ENCODE peak calls at places on chromosome 17, in four cellular contexts. J is colonic mucosa; R is CD4-positive, CD25-positive, alpha-beta regulatory T cell; D is Panc1. C is an unnamed sample.

GRCh38 chr17:81049973-81050551 is 15.1 kb downstream of the BAIAP2 start:
- DNase-seq in J (peak; percentile 52), R (no peak), D (no peak), C (peak; percentile 74)

GRCh38 chr17:74403512-74404137 is 28.3 kb upstream of the GPRC5C start:
- DNase-seq in J (no peak), R (no peak), D (no peak), C (no peak)

GRCh38 chr17:57956311-57957119 is 1.3 kb upstream of the CUEDC1 start:
- DNase-seq in J (peak; percentile 21), R (no peak), D (no peak), C (no peak)

GRCh38 chr17:73401911-73402310 is 90.1 kb upstream of the CDC42EP4 start:
- DNase-seq in J (no peak), R (no peak), D (no peak), C (no peak)

GRCh38 chr17:32998111-32998892 is 6.7 kb downstream of the SPACA3 start:
- DNase-seq in J (peak; percentile 94), R (peak; percentile 44), D (peak; percentile 50), C (peak; percentile 77)

GRCh38 chr17:19800571-19800970 is 52.5 kb upstream of the ALDH3A1 start:
- DNase-seq in J (no peak), R (no peak), D (no peak), C (no peak)

GRCh38 chr17:37142294-37142944 is 193.7 kb downstream of the AATF start:
- DNase-seq in J (no peak), R (no peak), D (no peak), C (no peak)

GRCh38 chr17:15351925-15352324 is 10.5 kb upstream of the TEKT3 start:
- DNase-seq in J (peak; percentile 49), R (no peak), D (no peak), C (no peak)

GRCh38 chr17:78899361-78900260 is 3.4 kb downstream of the CEP295NL start:
- DNase-seq in J (no peak), R (no peak), D (no peak), C (peak; percentile 68)

GRCh38 chr17:30378191-30378796 is 433 bp upstream of the CPD start:
- DNase-seq in J (peak; percentile 51), R (peak; percentile 36), D (no peak), C (no peak)

GRCh38 chr17:78242024-78242742 is 10.8 kb downstream of the TMEM235 start:
- DNase-seq in J (no peak), R (no peak), D (no peak), C (no peak)

GRCh38 chr17:55168970-55169687 is 95.6 kb upstream of the HLF start:
- DNase-seq in J (no peak), R (no peak), D (no peak), C (no peak)

GRCh38 chr17:45091778-45092425 is 30.8 kb downstream of the NMT1 start:
- DNase-seq in J (no peak), R (no peak), D (no peak), C (no peak)

GRCh38 chr17:80891096-80892018 is 100.3 kb upstream of the CHMP6 start:
- DNase-seq in J (no peak), R (peak; percentile 53), D (peak; percentile 53), C (no peak)

GRCh38 chr17:12024332-12024731 is 3.7 kb downstream of the MAP2K4 start:
- DNase-seq in J (no peak), R (no peak), D (peak; percentile 59), C (no peak)

GRCh38 chr17:60065867-60066266 is 12.9 kb downstream of the HEATR6 start:
- DNase-seq in J (no peak), R (no peak), D (no peak), C (no peak)

GRCh38 chr17:10059684-10060211 is 138.7 kb downstream of the GAS7 start:
- DNase-seq in J (no peak), R (no peak), D (no peak), C (no peak)

GRCh38 chr17:40095356-40095943 is 4.9 kb downstream of the NR1D1 start:
- DNase-seq in J (no peak), R (no peak), D (no peak), C (no peak)

GRCh38 chr17:72176902-72177660 is 56.3 kb downstream of the SOX9 start:
- DNase-seq in J (peak; percentile 64), R (no peak), D (no peak), C (no peak)

GRCh38 chr17:57138956-57139576 is 54.0 kb downstream of the AKAP1 start:
- DNase-seq in J (no peak), R (no peak), D (no peak), C (no peak)

GRCh38 chr17:79046501-79047280 is 22.7 kb downstream of the C1QTNF1 start:
- DNase-seq in J (no peak), R (no peak), D (no peak), C (no peak)

GRCh38 chr17:36932383-36933173 is 4.7 kb upstream of the LHX1 start:
- DNase-seq in J (no peak), R (no peak), D (no peak), C (no peak)

GRCh38 chr17:55023626-55024025 is 55.1 kb downstream of the STXBP4 start:
- DNase-seq in J (no peak), R (no peak), D (no peak), C (no peak)

GRCh38 chr17:44967026-44967906 is 837 bp downstream of the C1QL1 start:
- DNase-seq in J (no peak), R (no peak), D (no peak), C (no peak)

GRCh38 chr17:50767030-50767429 is 288 bp downstream of the ANKRD40CL start:
- DNase-seq in J (peak; percentile 44), R (no peak), D (no peak), C (no peak)

GRCh38 chr17:50766222-50767023 is 895 bp downstream of the ANKRD40CL start:
- DNase-seq in J (no peak), R (no peak), D (no peak), C (no peak)

GRCh38 chr17:50765454-50766221 is 1.7 kb downstream of the ANKRD40CL start:
- DNase-seq in J (peak; percentile 80), R (no peak), D (no peak), C (no peak)

GRCh38 chr17:50763716-50764450 is 3.4 kb downstream of the ANKRD40CL start:
- DNase-seq in J (peak; percentile 62), R (no peak), D (no peak), C (no peak)

DNA sequence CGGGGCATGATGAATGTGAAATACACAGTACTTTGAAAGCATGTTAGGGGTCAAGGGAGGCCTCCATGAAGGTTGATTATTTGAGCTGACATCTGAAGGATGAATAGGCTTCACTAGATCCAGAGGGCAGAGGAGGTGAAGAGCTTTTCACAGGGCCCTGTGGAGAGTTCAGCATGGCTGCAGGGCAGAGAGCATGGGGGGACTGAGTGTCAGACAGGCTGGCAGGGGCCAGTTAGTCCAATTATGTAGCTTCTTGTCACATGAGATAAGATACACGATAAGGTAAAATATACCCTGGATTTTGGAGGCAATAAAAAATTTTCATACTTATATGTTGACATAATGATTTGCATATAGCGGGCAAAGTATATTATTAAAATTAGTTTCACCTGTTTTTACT is 2.5 kb downstream of the ANKRD40CL start:
- DNase-seq in J (no peak), R (no peak), D (no peak), C (no peak)
- H3K4me1 ChIP-seq in J (peaks cover 8% of the 10 kb centered on the region), R (no peaks in the 10 kb centered on the region), D (no peaks in the 10 kb centered on the region), C (peaks cover 14% of the 10 kb centered on the region)

GRCh38 chr17:5581655-5582054 is 2.7 kb downstream of the NLRP1 start:
- DNase-seq in J (no peak), R (no peak), D (no peak), C (no peak)
- H3K4me3 ChIP-seq in J (no peak overlapping the region), R (peak overlapping the region; percentile 93), D (no peak overlapping the region), C (no peak overlapping the region)

GRCh38 chr17:47806913-47807255 is 14.7 kb downstream of the OSBPL7 start:
- DNase-seq in J (no peak), R (no peak), D (no peak), C (no peak)
- H3K4me1 ChIP-seq in J (peaks cover 7% of the 10 kb centered on the region), R (no peaks in the 10 kb centered on the region), D (peaks cover 6% of the 10 kb centered on the region), C (peaks cover 3% of the 10 kb centered on the region)

DNA sequence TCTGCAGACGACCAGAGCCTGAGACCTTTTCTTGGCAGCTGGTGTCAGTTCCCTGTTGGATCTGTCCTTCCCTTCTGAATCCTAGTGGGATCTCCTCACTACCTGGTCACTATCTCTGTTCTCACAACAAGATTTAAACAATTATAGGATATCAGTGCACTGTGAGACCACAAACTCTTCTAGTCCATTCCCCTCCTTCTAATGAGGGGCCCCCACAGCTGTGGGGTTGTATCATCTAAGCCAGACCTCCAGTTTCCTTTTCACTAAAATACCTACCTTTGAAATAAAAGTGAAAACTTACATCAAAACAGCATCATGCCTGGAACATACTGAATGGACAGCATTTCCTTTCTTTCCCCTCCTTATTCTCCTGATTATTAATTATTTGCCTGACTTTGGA is 233.2 kb downstream of the PRKCA start:
- DNase-seq in J (no peak), R (no peak), D (no peak), C (no peak)
- H3K4me3 ChIP-seq in J (no peak overlapping the region), R (no peak overlapping the region), D (no peak overlapping the region), C (no peak overlapping the region)

GRCh38 chr17:63634816-63635215 is 12.6 kb downstream of the MAP3K3 start:
- DNase-seq in J (no peak), R (no peak), D (no peak), C (no peak)
- H3K4me1 ChIP-seq in J (no peaks in the 10 kb centered on the region), R (no peaks in the 10 kb centered on the region), D (no peaks in the 10 kb centered on the region), C (peaks cover 4% of the 10 kb centered on the region)

DNA sequence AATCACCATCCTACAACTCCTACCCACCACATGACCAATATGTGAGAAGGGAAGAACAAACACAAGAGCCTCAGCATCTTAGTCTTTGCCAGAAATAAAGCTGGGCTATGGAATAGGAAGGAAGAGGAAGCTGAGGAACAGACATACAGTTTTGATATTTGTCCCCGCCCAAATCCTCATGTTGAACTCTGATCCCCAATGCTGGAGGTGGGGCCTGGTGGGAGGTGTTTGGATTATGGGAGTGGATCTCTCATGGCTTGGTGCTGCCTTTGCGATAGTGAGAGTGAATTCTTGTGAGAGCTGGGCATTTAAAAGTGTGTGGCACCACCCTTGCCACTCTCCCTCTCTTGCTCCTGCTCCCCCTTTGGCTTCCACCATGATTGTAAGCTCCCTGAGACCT is 52.4 kb upstream of the NLK start:
- DNase-seq in J (peak; percentile 38), R (no peak), D (no peak), C (no peak)
- H3K4me3 ChIP-seq in J (no peak overlapping the region), R (no peak overlapping the region), D (no peak overlapping the region), C (no peak overlapping the region)

GRCh38 chr17:17693955-17694228 is 12.6 kb downstream of the RAI1 start:
- DNase-seq in J (no peak), R (no peak), D (no peak), C (no peak)

GRCh38 chr17:17694229-17695081 is 13.2 kb downstream of the RAI1 start:
- DNase-seq in J (peak; percentile 76), R (peak; percentile 72), D (no peak), C (peak; percentile 54)

GRCh38 chr17:17691468-17692263 is 10.4 kb downstream of the RAI1 start:
- DNase-seq in J (no peak), R (no peak), D (no peak), C (no peak)

GRCh38 chr17:17692353-17693252 is 11.3 kb downstream of the RAI1 start:
- DNase-seq in J (no peak), R (no peak), D (no peak), C (no peak)

DNA sequence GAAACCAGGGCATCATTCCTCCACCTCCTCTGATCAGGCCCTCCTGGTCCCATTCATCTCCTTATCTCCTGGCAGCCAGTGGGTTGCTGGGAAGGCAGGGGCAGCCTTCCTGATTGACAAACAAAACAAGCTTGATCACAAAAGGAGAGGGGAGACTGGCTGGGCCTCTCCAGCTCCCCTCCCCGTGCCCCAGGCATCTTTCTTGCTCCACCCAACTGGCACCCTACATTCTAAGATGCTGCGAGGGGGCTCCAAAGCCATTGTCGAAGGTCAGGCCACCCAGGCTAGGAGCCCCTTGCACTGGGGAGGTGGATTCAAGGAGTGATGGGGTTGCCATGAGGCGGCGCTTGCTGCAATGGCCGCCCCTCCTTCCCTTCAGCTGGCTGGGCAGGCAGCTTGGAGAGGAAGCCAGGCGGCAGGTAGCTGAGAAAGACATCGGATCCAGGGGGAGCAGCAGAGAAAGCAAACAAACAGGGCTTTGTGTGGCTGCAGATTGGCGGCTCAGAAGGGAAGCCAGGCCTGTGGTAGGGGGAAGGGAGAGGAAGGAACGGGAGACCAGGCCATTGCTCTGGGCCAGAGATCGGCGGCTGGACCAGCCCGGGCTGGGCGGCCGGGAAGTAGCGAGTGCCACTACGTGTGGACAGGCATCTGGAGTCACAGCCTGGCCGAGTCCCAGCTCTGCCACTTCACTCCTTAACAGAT is 12.1 kb downstream of the RAI1 start:
- DNase-seq in J (peak; percentile 57), R (no peak), D (no peak), C (peak; percentile 67)
- H3K4me1 ChIP-seq in J (peaks cover 40% of the 10 kb centered on the region), R (peaks cover 41% of the 10 kb centered on the region), D (peaks cover 85% of the 10 kb centered on the region), C (peaks cover 38% of the 10 kb centered on the region)